ENCODE peak calls at places on chromosomes 12 and 14, in five cellular contexts. W is aorta, I is lower lobe of right lung, X is AG04450, T is HCT116. U is an unnamed sample.

GRCh38 chr14:71604231-71604630 is 328.0 kb upstream of the RGS6 start:
- DNase-seq in I (no peak), W (no peak), X (no peak), T (no peak), U (no peak)

GRCh38 chr12:58894040-58894439 is 26.3 kb downstream of the LRIG3 start:
- DNase-seq in I (no peak), W (no peak), X (no peak), T (no peak), U (no peak)

GRCh38 chr12:48107252-48107613 is 1.4 kb upstream of the SENP1 start:
- DNase-seq in T (no peak), X (no peak), I (no peak), W (no peak), U (no peak)

GRCh38 chr12:91316825-91317224 is 134.2 kb upstream of the DCN start:
- DNase-seq in X (peak), T (no peak), I (no peak), W (no peak), U (no peak)

GRCh38 chr14:95313707-95314106 is 6.0 kb downstream of the CLMN start:
- DNase-seq in W (peak), X (no peak), T (no peak), I (peak), U (no peak)

GRCh38 chr14:57293851-57294837 is 25.4 kb downstream of the AP5M1 start:
- DNase-seq in T (no peak), I (no peak), W (no peak), X (no peak), U (peak)

GRCh38 chr12:5568325-5568981 is 136.5 kb downstream of the NTF3 start:
- DNase-seq in X (no peak), T (no peak), I (no peak), W (no peak), U (no peak)

GRCh38 chr12:80183939-80184338 is 84.6 kb downstream of the OTOGL start:
- DNase-seq in T (no peak), I (no peak), W (no peak), X (no peak), U (no peak)

GRCh38 chr12:107983871-107984480 is 145.1 kb upstream of the WSCD2 start:
- DNase-seq in W (no peak), X (no peak), I (no peak), T (no peak), U (no peak)

GRCh38 chr12:72570601-72571000 is 298.4 kb downstream of the TRHDE start:
- DNase-seq in T (peak), X (no peak), I (no peak), W (no peak), U (peak)

GRCh38 chr12:6341439-6342139 is at the start of gene TNFRSF1A:
- DNase-seq in T (no peak), W (no peak), I (peak), X (peak), U (peak)

DNA sequence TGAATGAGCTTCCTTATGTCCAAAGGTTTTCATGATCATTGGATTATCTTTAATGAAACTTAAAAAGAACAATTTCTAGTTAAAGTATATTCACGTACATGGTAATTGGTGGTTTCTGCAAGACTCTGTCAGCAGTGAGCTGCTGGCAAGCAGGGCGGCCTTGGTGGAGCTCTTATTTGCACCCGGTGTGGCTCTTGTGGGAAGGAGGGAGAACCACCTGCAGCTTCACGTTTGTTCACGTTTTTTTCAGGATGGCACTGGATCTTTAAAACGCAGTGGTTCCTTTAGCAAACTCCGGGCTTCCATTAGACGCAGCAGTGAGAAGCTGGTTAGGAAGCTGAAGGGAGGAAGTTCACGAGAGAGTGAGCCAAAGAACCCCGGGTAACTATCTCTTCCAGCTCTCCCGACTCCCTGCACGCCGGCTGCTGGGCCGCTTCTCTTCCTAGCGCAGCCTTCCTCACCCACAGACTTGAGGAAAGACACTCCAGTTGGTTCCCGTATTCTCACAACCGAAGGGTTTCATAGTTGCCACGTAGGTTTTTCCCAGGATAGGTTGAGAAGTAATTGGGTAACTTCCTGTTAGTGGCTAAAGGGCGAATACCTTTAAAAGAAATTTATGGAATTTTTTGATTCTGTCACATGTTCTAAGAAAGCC is 28.3 kb downstream of the XRCC3 start:
- DNase-seq in W (peak), T (no peak), I (no peak), X (no peak), U (no peak)
- H3K27ac ChIP-seq in W (peak), T (no peak), I (no peak), X (peak), U (no peak)

DNA sequence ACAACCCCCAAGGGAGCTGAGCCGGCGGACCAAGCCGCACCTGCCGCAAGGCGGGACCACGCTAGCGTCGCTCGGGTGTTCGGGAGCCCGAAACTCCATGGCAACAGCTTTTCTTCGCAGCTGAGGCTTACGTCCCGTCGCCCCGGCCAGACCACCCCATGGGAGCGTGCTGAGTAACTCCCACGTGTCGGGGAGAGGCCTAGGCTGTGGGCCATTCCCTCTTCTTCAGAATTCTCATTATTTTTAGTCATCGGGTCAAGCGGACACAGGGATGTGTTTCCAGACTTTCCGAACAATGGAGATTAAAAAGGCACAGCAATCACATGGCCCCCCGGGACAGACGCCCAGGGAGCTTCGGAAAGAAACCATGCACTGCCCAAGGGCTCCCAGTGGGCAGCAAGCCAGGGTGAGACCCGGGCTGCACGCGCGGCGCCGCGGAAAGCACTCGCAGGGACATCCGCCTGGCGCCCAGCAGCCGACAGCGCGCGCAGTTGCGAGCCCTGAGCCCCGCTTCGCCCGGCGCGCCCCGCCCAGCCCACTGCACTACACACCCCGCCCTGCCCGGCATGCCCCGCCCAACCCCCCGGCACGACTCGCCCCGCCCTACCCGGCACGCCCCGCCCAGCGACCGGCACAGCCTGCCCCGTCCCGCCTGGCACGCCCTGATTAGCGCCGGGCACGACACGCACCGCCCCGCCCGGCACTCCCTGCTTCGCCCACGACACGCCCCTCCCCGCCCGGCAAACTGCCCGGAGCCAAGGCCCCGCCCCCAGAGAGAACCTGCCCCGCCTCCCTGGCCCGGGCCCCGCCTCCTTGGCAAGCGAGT is 422 bp upstream of the AK7 start:
- DNase-seq in X (peak), I (peak), W (peak), T (peak), U (peak)
- H3K27ac ChIP-seq in X (peak), I (peak), W (no peak), T (peak), U (no peak)

DNA sequence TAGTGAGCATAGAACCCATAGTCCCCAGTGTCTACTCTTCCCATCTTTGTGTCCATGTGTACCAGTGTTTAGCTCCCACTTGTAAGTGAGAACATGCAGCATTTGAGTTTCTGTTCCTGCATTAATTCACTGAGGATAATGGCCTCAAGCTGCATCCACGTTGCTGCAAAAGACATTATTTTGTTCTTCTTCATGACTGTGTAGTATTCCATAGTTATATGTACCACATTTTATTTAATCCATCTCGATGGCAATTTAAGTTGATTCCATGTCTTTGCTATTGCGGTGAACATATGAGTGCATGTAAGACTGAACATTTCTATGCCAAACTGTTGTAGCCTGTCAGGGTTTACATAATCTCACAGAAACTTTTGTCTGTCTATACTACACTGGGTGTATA is 237.2 kb downstream of the IPO8 start:
- DNase-seq in X (no peak), T (no peak), W (no peak), I (no peak), U (no peak)
- H3K27ac ChIP-seq in X (no peak), T (no peak), W (no peak), I (no peak), U (no peak)

DNA sequence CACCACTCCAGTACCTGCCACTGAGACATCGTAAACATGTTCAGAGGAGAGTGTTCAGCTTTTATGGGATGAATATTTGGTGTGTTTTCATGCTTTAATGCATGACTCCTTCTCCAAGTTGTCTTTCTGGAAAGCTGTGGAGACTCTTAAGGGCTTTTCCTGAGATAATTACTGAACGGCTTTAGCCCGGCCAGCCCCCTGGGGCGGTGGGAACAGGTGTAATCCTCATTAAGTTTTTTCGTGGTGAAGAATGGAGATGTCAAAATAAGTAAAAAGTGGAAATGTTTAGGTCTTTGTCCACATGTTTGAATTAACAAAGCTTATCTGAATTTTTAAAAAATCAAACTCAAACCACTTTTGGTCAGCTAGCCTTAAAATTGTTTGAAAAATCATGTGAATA is 1.5 kb downstream of the SYNE2 start:
- DNase-seq in T (no peak), I (no peak), X (no peak), W (no peak), U (no peak)
- H3K27ac ChIP-seq in T (no peak), I (peak), X (no peak), W (no peak), U (no peak)

GRCh38 chr14:73834258-73834620 is 17.4 kb upstream of the PTGR2 start:
- DNase-seq in X (no peak), W (no peak), I (no peak), T (no peak), U (no peak)
- H3K27ac ChIP-seq in X (no peak), W (no peak), I (no peak), T (no peak), U (peak)

GRCh38 chr14:64012003-64012402 is 159.2 kb downstream of the SYNE2 start:
- DNase-seq in T (no peak), W (no peak), X (no peak), I (no peak), U (no peak)
- H3K27ac ChIP-seq in T (no peak), W (no peak), X (no peak), I (no peak), U (no peak)

DNA sequence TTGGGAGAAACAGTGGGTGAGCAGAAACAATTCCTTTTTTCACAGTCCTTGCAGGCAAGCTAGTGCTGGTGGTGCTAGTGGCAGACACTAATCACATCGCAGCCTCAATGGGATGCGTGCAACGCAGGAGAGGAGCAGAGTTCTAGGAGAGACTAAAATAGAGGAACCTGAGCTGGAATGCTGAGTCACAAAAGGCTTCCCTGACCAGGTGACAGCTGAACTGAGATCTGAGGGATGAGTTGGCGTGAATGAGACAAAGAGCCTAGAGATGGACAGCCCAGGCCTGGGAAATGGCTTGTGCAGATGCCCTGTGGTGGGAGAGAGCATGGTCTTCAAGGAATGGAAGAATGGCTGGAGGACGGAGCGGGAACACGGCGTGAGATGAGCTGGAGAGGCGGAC is 25.8 kb downstream of the ACADS start:
- DNase-seq in T (no peak), X (no peak), W (no peak), I (no peak), U (no peak)
- H3K27ac ChIP-seq in T (no peak), X (no peak), W (no peak), I (no peak), U (no peak)

U was measured in GM23338.